ENCODE peak calls at places on chromosomes 12 and 14, in seven cellular contexts. One of them, this sample, is unnamed.

GRCh38 chr14:91336093-91336450 is 81.5 kb downstream of the CCDC88C start:
- DNase-seq in choroid plexus epithelial cell: no peak
- DNase-seq in uterus: no peak
- DNase-seq in endodermal cell: no peak
- DNase-seq in fibroblast of pulmonary artery: no peak
- DNase-seq in breast epithelium: no peak
- DNase-seq in Peyer's patch: no peak
- DNase-seq in this sample: no peak

GRCh38 chr12:117188961-117189724 is 1.1 kb downstream of the FBXO21 start:
- DNase-seq in fibroblast of pulmonary artery: peak; percentile 65
- DNase-seq in Peyer's patch: no peak
- DNase-seq in endodermal cell: peak; percentile 68
- DNase-seq in breast epithelium: no peak
- DNase-seq in uterus: peak; percentile 18
- DNase-seq in choroid plexus epithelial cell: peak; percentile 61
- DNase-seq in this sample: peak; percentile 70

GRCh38 chr12:108839011-108839889 is 18.1 kb downstream of the SSH1 start:
- DNase-seq in uterus: peak; percentile 75
- DNase-seq in choroid plexus epithelial cell: no peak
- DNase-seq in endodermal cell: no peak
- DNase-seq in Peyer's patch: no peak
- DNase-seq in fibroblast of pulmonary artery: peak; percentile 89
- DNase-seq in breast epithelium: peak; percentile 80
- DNase-seq in this sample: peak; percentile 65

GRCh38 chr12:124761876-124762275 is 101.8 kb downstream of the SCARB1 start:
- DNase-seq in choroid plexus epithelial cell: peak; percentile 48
- DNase-seq in breast epithelium: no peak
- DNase-seq in endodermal cell: no peak
- DNase-seq in fibroblast of pulmonary artery: no peak
- DNase-seq in Peyer's patch: no peak
- DNase-seq in uterus: no peak
- DNase-seq in this sample: no peak

GRCh38 chr14:76715102-76715926 is 46.0 kb upstream of the VASH1 start:
- DNase-seq in endodermal cell: no peak
- DNase-seq in choroid plexus epithelial cell: peak; percentile 35
- DNase-seq in uterus: no peak
- DNase-seq in Peyer's patch: no peak
- DNase-seq in breast epithelium: no peak
- DNase-seq in fibroblast of pulmonary artery: peak; percentile 51
- DNase-seq in this sample: peak; percentile 74

GRCh38 chr12:23204933-23205778 is 580.2 kb downstream of the ETNK1 start:
- DNase-seq in uterus: no peak
- DNase-seq in fibroblast of pulmonary artery: peak; percentile 78
- DNase-seq in choroid plexus epithelial cell: peak; percentile 86
- DNase-seq in Peyer's patch: no peak
- DNase-seq in endodermal cell: no peak
- DNase-seq in breast epithelium: no peak
- DNase-seq in this sample: peak; percentile 77

GRCh38 chr12:57455374-57456144 is 452 bp downstream of the INHBE start:
- DNase-seq in uterus: no peak
- DNase-seq in breast epithelium: no peak
- DNase-seq in fibroblast of pulmonary artery: no peak
- DNase-seq in Peyer's patch: no peak
- DNase-seq in endodermal cell: no peak
- DNase-seq in choroid plexus epithelial cell: no peak
- DNase-seq in this sample: no peak

GRCh38 chr12:69966409-69966808 is 141.4 kb downstream of the MYRFL start:
- DNase-seq in breast epithelium: peak; percentile 43
- DNase-seq in fibroblast of pulmonary artery: peak; percentile 72
- DNase-seq in endodermal cell: peak; percentile 43
- DNase-seq in choroid plexus epithelial cell: peak; percentile 20
- DNase-seq in uterus: no peak
- DNase-seq in Peyer's patch: no peak
- DNase-seq in this sample: peak; percentile 94

GRCh38 chr12:3294481-3294911 is 196.5 kb upstream of the PRMT8 start:
- DNase-seq in Peyer's patch: no peak
- DNase-seq in fibroblast of pulmonary artery: no peak
- DNase-seq in breast epithelium: no peak
- DNase-seq in choroid plexus epithelial cell: no peak
- DNase-seq in uterus: no peak
- DNase-seq in endodermal cell: no peak
- DNase-seq in this sample: no peak

GRCh38 chr14:71597955-71598659 is 334.1 kb upstream of the RGS6 start:
- DNase-seq in breast epithelium: no peak
- DNase-seq in Peyer's patch: no peak
- DNase-seq in fibroblast of pulmonary artery: no peak
- DNase-seq in uterus: no peak
- DNase-seq in endodermal cell: no peak
- DNase-seq in choroid plexus epithelial cell: no peak
- DNase-seq in this sample: no peak

GRCh38 chr14:54501423-54501822 is 8.3 kb upstream of the CGRRF1 start:
- DNase-seq in endodermal cell: no peak
- DNase-seq in Peyer's patch: no peak
- DNase-seq in fibroblast of pulmonary artery: no peak
- DNase-seq in uterus: no peak
- DNase-seq in breast epithelium: no peak
- DNase-seq in choroid plexus epithelial cell: no peak
- DNase-seq in this sample: no peak

GRCh38 chr14:54502602-54503001 is 7.1 kb upstream of the CGRRF1 start:
- DNase-seq in fibroblast of pulmonary artery: no peak
- DNase-seq in uterus: no peak
- DNase-seq in Peyer's patch: no peak
- DNase-seq in endodermal cell: no peak
- DNase-seq in breast epithelium: no peak
- DNase-seq in choroid plexus epithelial cell: no peak
- DNase-seq in this sample: no peak

GRCh38 chr14:54500744-54501143 is 9.0 kb upstream of the CGRRF1 start:
- DNase-seq in uterus: no peak
- DNase-seq in choroid plexus epithelial cell: no peak
- DNase-seq in Peyer's patch: no peak
- DNase-seq in breast epithelium: no peak
- DNase-seq in fibroblast of pulmonary artery: no peak
- DNase-seq in endodermal cell: no peak
- DNase-seq in this sample: no peak

GRCh38 chr14:54498579-54498978 is 9.8 kb upstream of the GMFB start:
- DNase-seq in fibroblast of pulmonary artery: no peak
- DNase-seq in uterus: no peak
- DNase-seq in endodermal cell: no peak
- DNase-seq in Peyer's patch: no peak
- DNase-seq in breast epithelium: no peak
- DNase-seq in choroid plexus epithelial cell: no peak
- DNase-seq in this sample: no peak

GRCh38 chr14:54503476-54503875 is 6.2 kb upstream of the CGRRF1 start:
- DNase-seq in Peyer's patch: no peak
- DNase-seq in fibroblast of pulmonary artery: peak; percentile 69
- DNase-seq in breast epithelium: no peak
- DNase-seq in choroid plexus epithelial cell: peak; percentile 72
- DNase-seq in uterus: no peak
- DNase-seq in endodermal cell: no peak
- DNase-seq in this sample: peak; percentile 48
- TF ChIP-seq CTCF in Peyer's patch: no peak
- TF ChIP-seq CTCF in fibroblast of pulmonary artery: peak; percentile 63
- TF ChIP-seq CTCF in breast epithelium: no peak
- TF ChIP-seq CTCF in choroid plexus epithelial cell: peak; percentile 66
- TF ChIP-seq CTCF in uterus: no peak
- TF ChIP-seq CTCF in endodermal cell: peak; percentile 65
- TF ChIP-seq CTCF in this sample: peak; percentile 52

DNA sequence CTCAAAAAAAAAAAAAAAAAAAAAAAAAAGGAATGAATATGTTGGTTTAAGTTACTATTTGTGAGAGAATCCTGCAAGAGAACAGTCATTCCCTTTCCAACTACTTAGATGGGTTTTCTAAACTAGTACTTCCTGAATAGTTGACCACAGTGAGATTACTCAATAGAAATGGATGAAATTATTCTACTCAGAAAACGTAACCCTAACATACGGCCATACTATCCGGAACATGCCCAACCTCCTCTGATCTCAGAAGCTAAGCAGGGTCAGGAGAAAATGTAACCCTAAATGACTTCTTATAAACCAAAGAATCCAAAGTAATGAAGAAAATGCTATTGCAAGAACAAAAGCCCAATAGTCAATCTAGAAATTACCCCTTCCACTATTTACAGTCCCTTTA is 4.3 kb downstream of the KANSL2 start:
- DNase-seq in Peyer's patch: no peak
- DNase-seq in breast epithelium: no peak
- DNase-seq in choroid plexus epithelial cell: peak; percentile 38
- DNase-seq in fibroblast of pulmonary artery: no peak
- DNase-seq in endodermal cell: no peak
- DNase-seq in uterus: no peak
- DNase-seq in this sample: peak; percentile 30
- H3K4me3 ChIP-seq in Peyer's patch: no peak overlapping the region
- H3K4me3 ChIP-seq in breast epithelium: no peak overlapping the region
- H3K4me3 ChIP-seq in choroid plexus epithelial cell: peak overlapping the region; percentile 9
- H3K4me3 ChIP-seq in fibroblast of pulmonary artery: no peak overlapping the region
- H3K4me3 ChIP-seq in endodermal cell: peak overlapping the region; percentile 94
- H3K4me3 ChIP-seq in uterus: no peak overlapping the region
- H3K4me3 ChIP-seq in this sample: no peak overlapping the region

DNA sequence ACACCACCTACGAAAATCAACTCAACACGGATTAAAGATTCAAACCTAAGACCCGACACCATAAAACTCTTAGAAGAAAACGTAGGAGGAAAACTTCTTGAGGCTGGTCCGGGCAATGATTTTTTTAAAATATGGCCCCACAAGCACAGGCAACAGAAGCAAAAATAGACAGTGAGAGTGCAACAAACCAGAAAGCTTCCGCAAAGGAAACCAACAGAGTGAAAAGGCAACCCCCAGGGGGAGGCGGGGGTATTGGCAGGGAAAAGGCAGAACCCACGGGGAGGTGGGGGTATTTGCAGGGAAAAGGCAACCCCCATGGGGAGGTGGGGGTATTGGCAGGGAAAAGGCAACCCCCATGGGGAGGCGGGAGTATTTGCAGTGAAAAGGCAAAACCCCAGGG is 20.5 kb upstream of the FBRSL1 start:
- DNase-seq in endodermal cell: no peak
- DNase-seq in fibroblast of pulmonary artery: no peak
- DNase-seq in Peyer's patch: no peak
- DNase-seq in choroid plexus epithelial cell: no peak
- DNase-seq in uterus: no peak
- DNase-seq in breast epithelium: no peak
- DNase-seq in this sample: no peak
- TF ChIP-seq CTCF in endodermal cell: no peak
- TF ChIP-seq CTCF in fibroblast of pulmonary artery: no peak
- TF ChIP-seq CTCF in Peyer's patch: no peak
- TF ChIP-seq CTCF in choroid plexus epithelial cell: no peak
- TF ChIP-seq CTCF in uterus: no peak
- TF ChIP-seq CTCF in breast epithelium: no peak
- TF ChIP-seq CTCF in this sample: no peak

GRCh38 chr14:47674546-47675238 is 713 bp downstream of the MDGA2 start:
- DNase-seq in Peyer's patch: no peak
- DNase-seq in endodermal cell: peak; percentile 82
- DNase-seq in fibroblast of pulmonary artery: no peak
- DNase-seq in choroid plexus epithelial cell: peak; percentile 2
- DNase-seq in uterus: no peak
- DNase-seq in breast epithelium: no peak
- DNase-seq in this sample: no peak
- H3K4me3 ChIP-seq in Peyer's patch: no peak overlapping the region
- H3K4me3 ChIP-seq in endodermal cell: peak overlapping the region; percentile 78
- H3K4me3 ChIP-seq in fibroblast of pulmonary artery: no peak overlapping the region
- H3K4me3 ChIP-seq in choroid plexus epithelial cell: no peak overlapping the region
- H3K4me3 ChIP-seq in uterus: no peak overlapping the region
- H3K4me3 ChIP-seq in breast epithelium: peak overlapping the region; percentile 47
- H3K4me3 ChIP-seq in this sample: no peak overlapping the region

DNA sequence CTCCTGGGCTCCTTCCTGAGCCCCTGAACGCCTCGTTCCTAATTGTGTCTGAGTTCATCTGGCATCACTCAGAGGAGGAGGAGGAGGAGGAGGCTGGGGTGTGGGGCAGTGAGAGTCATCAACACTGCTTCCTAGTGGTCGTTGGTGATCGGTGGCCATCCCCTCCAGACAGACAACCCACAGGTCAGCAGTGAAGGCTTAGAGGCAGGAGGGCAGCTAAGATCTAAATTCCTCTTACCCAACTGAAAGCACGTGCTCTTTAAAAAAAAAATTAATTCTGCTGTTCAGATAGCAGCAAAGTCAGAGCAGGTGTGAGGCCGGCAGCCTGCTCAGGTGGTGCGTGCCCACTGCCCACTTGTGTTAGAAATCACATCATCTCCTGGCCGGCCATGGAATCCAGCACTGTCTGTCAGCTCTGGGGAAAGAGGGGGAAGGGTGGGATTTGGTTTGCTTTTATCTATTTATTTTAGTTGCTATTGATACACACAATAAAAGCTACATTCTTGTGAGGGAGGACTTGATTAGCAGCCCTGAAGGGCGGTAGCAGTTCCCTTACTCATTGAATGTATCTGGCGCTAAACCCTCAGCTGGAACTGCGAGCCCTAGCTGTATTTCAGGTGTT is 46.6 kb downstream of the PPP2R5C start:
- DNase-seq in choroid plexus epithelial cell: no peak
- DNase-seq in fibroblast of pulmonary artery: no peak
- DNase-seq in endodermal cell: peak; percentile 89
- DNase-seq in uterus: no peak
- DNase-seq in Peyer's patch: no peak
- DNase-seq in breast epithelium: no peak
- DNase-seq in this sample: peak; percentile 52
- TF ChIP-seq CTCF in choroid plexus epithelial cell: no peak
- TF ChIP-seq CTCF in fibroblast of pulmonary artery: no peak
- TF ChIP-seq CTCF in endodermal cell: peak; percentile 68
- TF ChIP-seq CTCF in uterus: no peak
- TF ChIP-seq CTCF in Peyer's patch: no peak
- TF ChIP-seq CTCF in breast epithelium: no peak
- TF ChIP-seq CTCF in this sample: peak; percentile 14

DNA sequence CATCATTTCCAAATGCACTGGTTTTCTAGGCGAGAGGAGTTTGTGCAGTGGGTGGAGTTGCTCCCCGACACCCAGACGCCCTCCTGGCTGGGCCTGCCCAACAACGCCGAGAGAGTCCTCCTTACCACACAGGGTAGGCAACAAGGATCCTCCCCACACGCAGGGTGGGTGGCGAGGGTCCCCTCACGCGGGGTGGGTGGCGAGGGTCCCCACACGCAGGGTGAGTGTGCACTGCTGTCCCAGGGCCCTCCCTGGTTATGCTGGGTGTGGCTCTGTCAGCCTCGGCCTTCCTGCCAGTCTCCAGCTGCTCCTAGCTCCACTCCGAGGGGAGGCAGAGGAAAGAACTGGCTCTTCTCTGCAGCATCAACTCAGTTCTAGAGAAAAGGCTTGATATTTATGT is 42.3 kb downstream of the HSP90AA1 start:
- DNase-seq in choroid plexus epithelial cell: no peak
- DNase-seq in endodermal cell: no peak
- DNase-seq in fibroblast of pulmonary artery: no peak
- DNase-seq in breast epithelium: no peak
- DNase-seq in uterus: no peak
- DNase-seq in Peyer's patch: no peak
- DNase-seq in this sample: no peak
- H3K4me3 ChIP-seq in choroid plexus epithelial cell: no peak overlapping the region
- H3K4me3 ChIP-seq in endodermal cell: no peak overlapping the region
- H3K4me3 ChIP-seq in fibroblast of pulmonary artery: no peak overlapping the region
- H3K4me3 ChIP-seq in breast epithelium: no peak overlapping the region
- H3K4me3 ChIP-seq in uterus: no peak overlapping the region
- H3K4me3 ChIP-seq in Peyer's patch: no peak overlapping the region
- H3K4me3 ChIP-seq in this sample: no peak overlapping the region

This sample was measured in fibroblast of mammary gland.